ENCODE peak calls at places on chromosome 17, in eight cellular contexts. C is COR-L47, X is cardiac muscle cell, J is ACHN, S is HT1080, Q is SK-N-SH, L is T-helper 2 cell, H is ureter. E is an unnamed sample.

GRCh38 chr17:46817151-46817900 is 1.2 kb downstream of the WNT3 start:
- DNase-seq in C (no peak), X (no peak), J (no peak), S (no peak), Q (no peak), L (no peak), H (no peak), E (no peak)

GRCh38 chr17:69524854-69525253 is 110.4 kb downstream of the MAP2K6 start:
- DNase-seq in C (no peak), X (no peak), J (peak), S (no peak), Q (no peak), L (no peak), H (no peak), E (peak)

GRCh38 chr17:76027159-76027839 is at the start of gene EVPL:
- DNase-seq in C (no peak), X (no peak), J (peak), S (no peak), Q (no peak), L (no peak), H (peak), E (peak)

GRCh38 chr17:74746376-74746775 is 2.1 kb upstream of the NHERF1 start:
- DNase-seq in C (no peak), X (peak), J (no peak), S (no peak), Q (no peak), L (no peak), H (no peak), E (no peak)

GRCh38 chr17:5770556-5771270 is 186.4 kb upstream of the NLRP1 start:
- DNase-seq in C (no peak), X (peak), J (no peak), S (no peak), Q (no peak), L (no peak), H (no peak), E (no peak)

GRCh38 chr17:80372456-80372855 is 42.5 kb upstream of the ENDOV start:
- DNase-seq in C (no peak), X (no peak), J (no peak), S (no peak), Q (no peak), L (no peak), H (no peak), E (no peak)

GRCh38 chr17:44397479-44398440 is 8.3 kb upstream of the ITGA2B start:
- DNase-seq in C (no peak), X (no peak), J (no peak), S (no peak), Q (no peak), L (no peak), H (no peak), E (no peak)

GRCh38 chr17:21418446-21419298 is 42.5 kb downstream of the KCNJ12 start:
- DNase-seq in C (no peak), X (peak), J (no peak), S (no peak), Q (no peak), L (no peak), H (no peak), E (no peak)

GRCh38 chr17:39097159-39097519 is 54.3 kb downstream of the PLXDC1 start:
- DNase-seq in C (no peak), X (no peak), J (no peak), S (no peak), Q (no peak), L (no peak), H (no peak), E (no peak)